ENCODE peak calls at places on chromosomes 12 and 14, in five cellular contexts. S is posterior vena cava, O is thoracic aorta, V is EL, T is NCI-H1092 treated with DMSO at 0.1 percent for 48 hours. A is an unnamed sample.

GRCh38 chr12:29152223-29152868 is 3.3 kb downstream of the FAR2 start:
- DNase-seq in S (no peak), O (no peak), V (no peak), T (no peak), A (no peak)

GRCh38 chr14:65069874-65070709 is 32.2 kb downstream of the MAX start:
- DNase-seq in V (no peak), O (no peak), S (no peak), T (peak), A (no peak)

GRCh38 chr14:59333668-59334067 is 131.5 kb downstream of the GPR135 start:
- DNase-seq in O (no peak), T (no peak), S (no peak), V (peak), A (peak)

GRCh38 chr14:102371361-102371760 is 8.6 kb downstream of the TECPR2 start:
- DNase-seq in S (no peak), V (peak), T (no peak), O (no peak), A (no peak)

GRCh38 chr12:91722072-91722471 is 423.6 kb downstream of the BTG1 start:
- DNase-seq in O (no peak), S (no peak), V (no peak), T (no peak), A (no peak)

GRCh38 chr12:33180921-33181320 is 258.7 kb downstream of the SYT10 start:
- DNase-seq in T (no peak), V (no peak), S (no peak), O (no peak), A (no peak)

GRCh38 chr12:130920711-130921381 is 32.9 kb upstream of the ADGRD1 start:
- DNase-seq in V (peak), T (no peak), S (peak), O (peak), A (no peak)

GRCh38 chr12:46071769-46072624 is 81.6 kb upstream of the SCAF11 start:
- DNase-seq in T (peak), V (peak), S (peak), O (no peak), A (peak)

GRCh38 chr14:32134448-32135070 is 57.5 kb downstream of the ARHGAP5 start:
- DNase-seq in V (peak), S (no peak), O (no peak), T (no peak), A (peak)

GRCh38 chr14:76337619-76338545 is 38.1 kb upstream of the ESRRB start:
- DNase-seq in O (no peak), S (peak), V (peak), T (no peak), A (no peak)

GRCh38 chr12:10528150-10528953 is 22.7 kb downstream of the EIF2S3B start:
- DNase-seq in T (no peak), S (no peak), O (no peak), V (no peak), A (no peak)

GRCh38 chr12:132505105-132505851 is 15.3 kb downstream of the FBRSL1 start:
- DNase-seq in T (no peak), S (no peak), O (no peak), V (no peak), A (no peak)

GRCh38 chr14:96584199-96584906 is 82.2 kb downstream of the PAPOLA start:
- DNase-seq in S (peak), V (peak), O (no peak), T (peak), A (no peak)

GRCh38 chr14:93115920-93116675 is at the start of gene ITPK1:
- DNase-seq in S (peak), O (no peak), T (no peak), V (peak), A (peak)

GRCh38 chr14:104436047-104436531 is 143.5 kb upstream of the C14orf180 start:
- DNase-seq in S (peak), T (no peak), O (no peak), V (peak), A (peak)

GRCh38 chr14:72625689-72626088 is 268.2 kb downstream of the DPF3 start:
- DNase-seq in S (no peak), O (no peak), V (no peak), T (no peak), A (no peak)

GRCh38 chr12:75489613-75490210 is 9.2 kb downstream of the GLIPR1 start:
- DNase-seq in O (no peak), T (no peak), S (no peak), V (peak), A (peak)

GRCh38 chr14:68792022-68792829 is 641 bp downstream of the ZFP36L1 start:
- DNase-seq in V (no peak), T (no peak), O (no peak), S (no peak), A (no peak)

GRCh38 chr12:15682826-15683225 is 106.4 kb downstream of the EPS8 start:
- DNase-seq in S (no peak), V (peak), O (no peak), T (no peak), A (no peak)

GRCh38 chr14:36967892-36968555 is 204.4 kb downstream of the SLC25A21 start:
- DNase-seq in O (no peak), T (no peak), S (no peak), V (no peak), A (no peak)

GRCh38 chr12:9673404-9674225 is 4.1 kb downstream of the CLEC2D start:
- DNase-seq in V (peak), T (no peak), O (no peak), S (peak), A (peak)

GRCh38 chr12:124508323-124509096 is 58.9 kb downstream of the NCOR2 start:
- DNase-seq in S (no peak), O (no peak), T (no peak), V (peak), A (no peak)

GRCh38 chr14:87430810-87431209 is 562.2 kb downstream of the GALC start:
- DNase-seq in O (no peak), V (peak), S (no peak), T (no peak), A (no peak)

GRCh38 chr14:72457641-72458040 is 436.3 kb downstream of the DPF3 start:
- DNase-seq in V (peak), T (no peak), O (no peak), S (no peak), A (peak)

GRCh38 chr14:32298346-32298745 is 30.8 kb upstream of the AKAP6 start:
- DNase-seq in O (no peak), T (no peak), V (peak), S (no peak), A (no peak)

GRCh38 chr12:94898388-94898787 is 105.1 kb downstream of the NDUFA12 start:
- DNase-seq in T (no peak), O (no peak), V (no peak), S (no peak), A (peak)

GRCh38 chr12:124301084-124301654 is 6.3 kb downstream of the RFLNA start:
- DNase-seq in V (no peak), T (no peak), S (peak), O (no peak), A (no peak)

GRCh38 chr14:54348001-54348611 is 48.7 kb upstream of the CDKN3 start:
- DNase-seq in S (no peak), O (no peak), T (peak), V (peak), A (peak)

GRCh38 chr12:57868870-57869609 is 22.5 kb upstream of the CTDSP2 start:
- DNase-seq in V (no peak), O (no peak), T (no peak), S (peak), A (no peak)

GRCh38 chr12:21369141-21369980 is 3.3 kb upstream of the IAPP start:
- DNase-seq in O (no peak), V (peak), S (no peak), T (no peak), A (no peak)

GRCh38 chr14:106308839-106309389 is 782.5 kb downstream of the TMEM121 start:
- DNase-seq in V (no peak), S (peak), T (no peak), O (no peak), A (no peak)

GRCh38 chr12:62865090-62865489 is 69.9 kb downstream of the PPM1H start:
- DNase-seq in S (no peak), O (no peak), V (no peak), T (no peak), A (no peak)

GRCh38 chr12:101696477-101697196 is 803 bp upstream of the CHPT1 start:
- DNase-seq in T (peak), V (no peak), S (peak), O (no peak), A (no peak)

GRCh38 chr14:37546621-37547447 is 48.2 kb downstream of the FOXA1 start:
- DNase-seq in O (no peak), S (no peak), T (peak), V (peak), A (peak)

GRCh38 chr14:70660967-70661871 is 19.5 kb downstream of the TTC9 start:
- DNase-seq in T (no peak), S (no peak), O (no peak), V (no peak), A (no peak)

GRCh38 chr12:124720687-124721500 is 142.8 kb downstream of the SCARB1 start:
- DNase-seq in S (no peak), T (peak), O (no peak), V (peak), A (peak)

GRCh38 chr12:55820679-55821078 is 2.8 kb downstream of the ORMDL2 start:
- DNase-seq in O (no peak), V (peak), T (no peak), S (no peak), A (peak)